ENCODE peak calls at places on chromosomes 1 and 21, in nine cellular contexts. J is ovary; I is left ventricle myocardium inferior; C is CD4-positive, CD25-positive, alpha-beta regulatory T cell; H is fibroblast of mammary gland; L is heart left ventricle; X is GM23338; O is upper lobe of right lung; A is kidney epithelial cell. D is an unnamed sample.

GRCh38 chr1:244022301-244022700 is 28.8 kb upstream of the ZBTB18 start:
- DNase-seq in J (no peak), I (no peak), C (no peak), H (peak), L (no peak), X (no peak), O (no peak), A (no peak), D (peak)

GRCh38 chr21:44962481-44962966 is 22.7 kb downstream of the SLX9 start:
- DNase-seq in J (no peak), I (no peak), C (no peak), H (peak), L (no peak), X (no peak), O (no peak), A (peak), D (peak)

GRCh38 chr1:196207624-196208204 is 400.5 kb downstream of the KCNT2 start:
- DNase-seq in J (no peak), I (no peak), C (no peak), H (no peak), L (no peak), X (no peak), O (no peak), A (no peak), D (no peak)

GRCh38 chr1:202192770-202193613 is 607 bp upstream of the LGR6 start:
- DNase-seq in J (peak), I (peak), C (peak), H (peak), L (no peak), X (peak), O (peak), A (no peak), D (peak)

GRCh38 chr1:9399510-9400424 is 107.1 kb downstream of the SPSB1 start:
- DNase-seq in J (peak), I (peak), C (no peak), H (no peak), L (peak), X (no peak), O (no peak), A (no peak), D (peak)

GRCh38 chr1:143625886-143626285 is 345.9 kb downstream of the FAM72C start:
- DNase-seq in J (no peak), I (no peak), C (no peak), H (no peak), L (no peak), X (no peak), O (no peak), A (no peak), D (no peak)

GRCh38 chr1:23619299-23620188 is 60.2 kb upstream of the ID3 start:
- DNase-seq in J (no peak), I (no peak), C (peak), H (no peak), L (no peak), X (peak), O (peak), A (peak), D (peak)

GRCh38 chr1:168485048-168485447 is 58.7 kb downstream of the XCL2 start:
- DNase-seq in J (peak), I (no peak), C (no peak), H (peak), L (no peak), X (no peak), O (no peak), A (no peak), D (no peak)

GRCh38 chr1:47618830-47619229 is 181.0 kb downstream of the FOXD2 start:
- DNase-seq in J (no peak), I (no peak), C (no peak), H (no peak), L (no peak), X (peak), O (no peak), A (no peak), D (no peak)

GRCh38 chr1:53475661-53476060 is 16.5 kb downstream of the DMRTB1 start:
- DNase-seq in J (no peak), I (no peak), C (no peak), H (no peak), L (no peak), X (no peak), O (peak), A (no peak), D (no peak)

GRCh38 chr1:43866201-43866600 is 67.4 kb upstream of the ARTN start:
- DNase-seq in J (no peak), I (no peak), C (no peak), H (no peak), L (no peak), X (no peak), O (no peak), A (no peak), D (no peak)

GRCh38 chr1:85089203-85089602 is 40.9 kb upstream of the MCOLN3 start:
- DNase-seq in J (no peak), I (no peak), C (no peak), H (no peak), L (no peak), X (no peak), O (no peak), A (no peak), D (no peak)

GRCh38 chr1:83905315-83905907 is 93.5 kb downstream of the TTLL7 start:
- DNase-seq in J (no peak), I (no peak), C (peak), H (peak), L (no peak), X (peak), O (no peak), A (no peak), D (no peak)

GRCh38 chr1:183137782-183138181 is 48.3 kb upstream of the LAMC2 start:
- DNase-seq in J (no peak), I (no peak), C (no peak), H (peak), L (no peak), X (no peak), O (no peak), A (no peak), D (no peak)

GRCh38 chr1:206511362-206512064 is 4.2 kb downstream of the RASSF5 start:
- DNase-seq in J (no peak), I (no peak), C (no peak), H (no peak), L (no peak), X (peak), O (peak), A (no peak), D (no peak)

GRCh38 chr1:156797212-156797871 is 19.3 kb downstream of the SH2D2A start:
- DNase-seq in J (no peak), I (no peak), C (peak), H (peak), L (no peak), X (peak), O (no peak), A (no peak), D (no peak)

GRCh38 chr1:234599617-234600417 is 10.2 kb downstream of the IRF2BP2 start:
- DNase-seq in J (peak), I (peak), C (peak), H (peak), L (peak), X (peak), O (peak), A (no peak), D (peak)

GRCh38 chr1:113147826-113148225 is 74.8 kb downstream of the LRIG2 start:
- DNase-seq in J (no peak), I (no peak), C (no peak), H (no peak), L (no peak), X (no peak), O (no peak), A (no peak), D (no peak)

DNA sequence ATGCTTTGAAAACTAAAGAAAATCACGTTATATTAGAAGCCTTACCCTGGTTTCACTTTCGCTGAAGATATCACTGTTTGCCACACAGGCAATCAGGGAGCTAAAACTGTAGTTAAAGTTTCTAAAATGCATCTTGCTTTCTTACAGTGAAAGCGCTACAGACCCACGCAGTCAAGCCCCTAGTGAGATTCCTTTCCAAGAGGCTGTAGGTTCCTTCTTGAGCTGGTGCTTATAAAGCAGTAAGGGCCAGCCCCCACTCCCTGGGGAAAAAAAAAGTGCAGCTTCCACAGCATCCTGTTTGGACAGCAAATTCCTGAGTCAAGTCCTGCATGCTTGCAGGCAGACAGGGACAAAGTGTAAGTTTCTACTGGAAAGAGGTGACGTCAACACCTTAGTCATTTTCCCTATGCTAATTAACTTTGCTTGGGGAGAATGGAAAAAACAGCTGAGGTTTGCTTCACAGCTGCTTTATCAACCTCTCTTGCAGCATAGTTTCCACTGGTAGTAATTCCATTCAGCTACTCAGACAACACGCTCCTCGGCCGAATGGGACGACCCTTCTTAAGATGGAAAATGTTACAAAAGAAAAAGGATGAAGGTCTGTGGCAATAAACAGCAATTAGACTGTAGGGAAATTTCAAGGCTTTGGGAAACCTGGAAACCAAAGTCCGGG is 14.7 kb upstream of the KCNE1 start:
- DNase-seq in J (peak), I (peak), C (no peak), H (peak), L (peak), X (peak), O (no peak), A (peak), D (peak)
- H3K4me3 ChIP-seq in J (peak), I (peak), C (peak), H (peak), L (peak), X (peak), O (peak), A (peak), D (peak)

DNA sequence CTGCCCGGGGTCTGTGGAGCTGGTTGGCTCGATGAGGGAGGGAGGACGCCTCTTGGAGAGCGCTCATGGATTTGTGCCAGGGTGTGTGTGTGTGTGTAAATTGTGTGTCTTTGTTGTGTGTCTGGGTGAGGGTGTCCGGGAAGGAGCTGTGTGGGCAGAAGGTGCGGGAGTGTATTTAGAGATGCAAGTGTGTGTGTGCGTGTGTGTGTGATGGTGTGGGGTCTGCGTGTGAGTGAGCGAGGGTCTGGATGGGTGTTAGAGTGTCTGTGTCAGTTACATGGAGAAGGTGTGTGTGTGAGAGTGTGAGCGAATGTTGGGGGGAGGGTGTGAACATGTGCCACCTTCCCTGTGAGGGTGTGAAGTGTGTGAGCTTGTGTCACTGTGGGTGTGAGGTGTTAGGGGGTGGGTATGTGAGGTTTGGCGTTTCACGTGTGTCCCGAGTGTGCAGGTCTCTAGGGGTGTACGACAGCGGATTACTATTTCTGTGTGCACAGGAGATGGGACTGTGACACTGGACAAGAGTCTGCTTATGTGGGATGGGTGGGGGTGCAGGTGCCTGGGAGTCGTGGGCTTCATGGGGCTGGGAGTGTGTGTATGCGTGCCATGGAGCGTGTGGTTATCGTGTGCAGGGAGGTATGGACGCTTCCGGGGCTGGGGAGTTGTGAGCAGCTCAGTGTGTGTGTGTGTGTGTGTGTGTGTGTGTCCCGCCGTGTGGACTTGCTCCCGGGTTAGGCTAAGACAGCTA is 887 bp downstream of the IGSF21 start:
- DNase-seq in J (no peak), I (no peak), C (no peak), H (no peak), L (no peak), X (no peak), O (no peak), A (no peak), D (no peak)
- H3K4me3 ChIP-seq in J (no peak), I (peak), C (no peak), H (no peak), L (peak), X (peak), O (no peak), A (no peak), D (peak)

GRCh38 chr1:174877208-174877673 is 122.5 kb upstream of the CACYBP start:
- DNase-seq in J (no peak), I (no peak), C (no peak), H (peak), L (peak), X (no peak), O (no peak), A (no peak), D (no peak)
- H3K4me3 ChIP-seq in J (no peak), I (no peak), C (peak), H (no peak), L (no peak), X (peak), O (peak), A (no peak), D (no peak)

GRCh38 chr1:22563671-22564612 is 653 bp downstream of the EPHA8 start:
- DNase-seq in J (no peak), I (no peak), C (no peak), H (no peak), L (no peak), X (peak), O (no peak), A (no peak), D (no peak)
- H3K4me3 ChIP-seq in J (no peak), I (no peak), C (no peak), H (no peak), L (no peak), X (peak), O (no peak), A (no peak), D (no peak)

GRCh38 chr21:35232545-35233176 is 183.6 kb upstream of the RUNX1 start:
- DNase-seq in J (no peak), I (no peak), C (no peak), H (peak), L (no peak), X (no peak), O (no peak), A (peak), D (no peak)

GRCh38 chr21:35238119-35238518 is 189.0 kb upstream of the RUNX1 start:
- DNase-seq in J (no peak), I (no peak), C (no peak), H (no peak), L (no peak), X (no peak), O (no peak), A (no peak), D (no peak)

GRCh38 chr21:35237287-35237686 is 188.2 kb upstream of the RUNX1 start:
- DNase-seq in J (no peak), I (no peak), C (peak), H (no peak), L (no peak), X (no peak), O (no peak), A (no peak), D (no peak)

GRCh38 chr21:35236090-35236489 is 187.0 kb upstream of the RUNX1 start:
- DNase-seq in J (no peak), I (no peak), C (no peak), H (no peak), L (no peak), X (no peak), O (no peak), A (no peak), D (no peak)

GRCh38 chr21:35234725-35235124 is 185.6 kb upstream of the RUNX1 start:
- DNase-seq in J (no peak), I (no peak), C (no peak), H (no peak), L (no peak), X (no peak), O (no peak), A (no peak), D (no peak)
- H3K4me3 ChIP-seq in J (no peak), I (no peak), C (no peak), H (no peak), L (no peak), X (no peak), O (no peak), A (no peak), D (no peak)